ENCODE peak calls at places on chromosomes 3 and 15, in five cellular contexts. R, P, X, Z and I are unnamed samples.

GRCh38 chr15:43168192-43169107 is 16.8 kb upstream of the CCNDBP1 start:
- DNase-seq in X (peak), R (no peak), P (no peak), Z (no peak), I (no peak)

GRCh38 chr15:45187894-45188830 is at the start of gene SHF:
- DNase-seq in Z (no peak), X (peak), R (peak), P (peak), I (no peak)

GRCh38 chr3:100789582-100789981 is 80.3 kb downstream of the TFG start:
- DNase-seq in X (no peak), R (no peak), P (no peak), Z (no peak), I (no peak)

GRCh38 chr3:170980399-170980798 is 46.1 kb downstream of the SLC2A2 start:
- DNase-seq in R (no peak), Z (no peak), X (no peak), P (no peak), I (no peak)

GRCh38 chr15:69298697-69299441 is at the start of gene PAQR5:
- DNase-seq in X (no peak), Z (no peak), P (no peak), R (peak), I (no peak)

GRCh38 chr3:80355144-80355543 is 587.3 kb upstream of the ROBO1 start:
- DNase-seq in X (no peak), P (no peak), Z (no peak), R (no peak), I (no peak)

GRCh38 chr3:187630421-187630820 is 39.8 kb downstream of the SST start:
- DNase-seq in Z (no peak), X (no peak), P (no peak), R (no peak), I (no peak)

GRCh38 chr3:16513141-16514020 is at the start of gene RFTN1:
- DNase-seq in P (no peak), X (peak), Z (no peak), R (peak), I (no peak)

GRCh38 chr3:156407617-156408225 is 147.2 kb downstream of the SSR3 start:
- DNase-seq in X (no peak), Z (no peak), R (no peak), P (no peak), I (no peak)

GRCh38 chr3:177646749-177647148 is 449.5 kb upstream of the TBL1XR1 start:
- DNase-seq in R (no peak), X (no peak), P (no peak), Z (no peak), I (no peak)

GRCh38 chr3:131147534-131147933 is 120.9 kb downstream of the NEK11 start:
- DNase-seq in Z (no peak), X (no peak), R (no peak), P (no peak), I (no peak)

GRCh38 chr3:27840807-27841594 is 118.9 kb upstream of the EOMES start:
- DNase-seq in X (no peak), Z (no peak), P (no peak), R (no peak), I (no peak)

GRCh38 chr15:91306155-91306554 is 206.1 kb downstream of the SV2B start:
- DNase-seq in R (no peak), P (no peak), Z (no peak), X (no peak), I (no peak)

GRCh38 chr15:36682091-36682490 is 102.7 kb downstream of the CDIN1 start:
- DNase-seq in Z (no peak), P (no peak), X (no peak), R (no peak), I (no peak)

GRCh38 chr3:102057781-102058421 is 208.6 kb downstream of the NFKBIZ start:
- DNase-seq in R (no peak), P (no peak), X (no peak), Z (peak), I (no peak)

GRCh38 chr15:79918278-79918677 is 21.5 kb upstream of the MTHFS start:
- DNase-seq in Z (no peak), P (no peak), R (no peak), X (no peak), I (no peak)

GRCh38 chr3:54580453-54580852 is 347.4 kb downstream of the LRTM1 start:
- DNase-seq in R (no peak), P (no peak), Z (no peak), X (no peak), I (no peak)

GRCh38 chr15:50077655-50078054 is 41.4 kb downstream of the ATP8B4 start:
- DNase-seq in X (no peak), R (no peak), P (no peak), Z (no peak), I (no peak)

GRCh38 chr15:40337597-40337996 is 3.1 kb downstream of the CCDC9B start:
- DNase-seq in P (no peak), Z (no peak), R (peak), X (no peak), I (no peak)

GRCh38 chr3:29181872-29182271 is 99.0 kb upstream of the RBMS3 start:
- DNase-seq in P (no peak), X (no peak), Z (no peak), R (no peak), I (no peak)

GRCh38 chr3:157594413-157594812 is 91.2 kb upstream of the VEPH1 start:
- DNase-seq in Z (no peak), X (no peak), P (no peak), R (no peak), I (no peak)

GRCh38 chr3:152357587-152357986 is 88.9 kb downstream of the MBNL1 start:
- DNase-seq in Z (no peak), P (no peak), R (no peak), X (no peak), I (no peak)

GRCh38 chr3:193773266-193774183 is 180.5 kb downstream of the OPA1 start:
- DNase-seq in Z (no peak), P (no peak), R (no peak), X (no peak), I (no peak)

GRCh38 chr15:68666812-68667450 is 88.1 kb downstream of the CORO2B start:
- DNase-seq in R (no peak), X (no peak), Z (no peak), P (no peak), I (no peak)

GRCh38 chr3:59264366-59264765 is 214.5 kb upstream of the CFAP20DC start:
- DNase-seq in R (no peak), P (no peak), X (no peak), Z (no peak), I (no peak)

GRCh38 chr15:66474140-66474539 is 23.4 kb downstream of the SNAPC5 start:
- DNase-seq in P (no peak), X (no peak), R (no peak), Z (no peak), I (no peak)

GRCh38 chr15:82709421-82710207 is at the start of gene AP3B2:
- DNase-seq in R (peak), X (peak), P (peak), Z (no peak), I (no peak)

GRCh38 chr3:69094467-69095205 is 9.9 kb downstream of the ARL6IP5 start:
- DNase-seq in X (peak), P (no peak), Z (no peak), R (no peak), I (no peak)

GRCh38 chr3:124951511-124952390 is 17.2 kb upstream of the MUC13 start:
- DNase-seq in R (no peak), X (no peak), P (no peak), Z (no peak), I (no peak)

GRCh38 chr15:80773792-80774352 is 5.3 kb upstream of the CEMIP start:
- DNase-seq in X (no peak), P (no peak), R (no peak), Z (no peak), I (no peak)

GRCh38 chr3:38575279-38575843 is 74.1 kb downstream of the SCN5A start:
- DNase-seq in X (no peak), R (no peak), P (no peak), Z (no peak), I (no peak)
- TF ChIP-seq SIN3A in X (no peak), R (no peak), P (no peak), Z (no peak), I (no peak)

GRCh38 chr3:14320221-14320620 is 82.2 kb upstream of the SLC6A6 start:
- DNase-seq in P (no peak), R (no peak), X (no peak), Z (no peak), I (no peak)

GRCh38 chr3:14324224-14324944 is 78.0 kb upstream of the SLC6A6 start:
- DNase-seq in X (no peak), R (no peak), P (no peak), Z (no peak), I (peak)

GRCh38 chr3:14322667-14323295 is 79.6 kb upstream of the SLC6A6 start:
- DNase-seq in Z (no peak), R (no peak), P (peak), X (no peak), I (no peak)

GRCh38 chr3:14322001-14322400 is 80.4 kb upstream of the SLC6A6 start:
- DNase-seq in P (no peak), R (no peak), Z (no peak), X (no peak), I (no peak)

GRCh38 chr3:14323401-14324223 is 78.8 kb upstream of the SLC6A6 start:
- DNase-seq in R (peak), P (no peak), Z (no peak), X (no peak), I (no peak)
- TF ChIP-seq ZBTB33 in R (no peak), P (no peak), Z (no peak), X (no peak), I (no peak)

GRCh38 chr3:122682016-122682374 is 1.4 kb downstream of the PARP14 start:
- DNase-seq in P (no peak), Z (no peak), X (no peak), R (no peak), I (no peak)

GRCh38 chr3:122681294-122682015 is 816 bp downstream of the PARP14 start:
- DNase-seq in R (peak), P (no peak), X (no peak), Z (no peak), I (no peak)

GRCh38 chr3:122679085-122679466 is 1.6 kb upstream of the PARP14 start:
- DNase-seq in X (peak), R (peak), Z (no peak), P (peak), I (peak)

GRCh38 chr3:122679467-122680291 is 960 bp upstream of the PARP14 start:
- DNase-seq in P (no peak), Z (no peak), X (peak), R (no peak), I (no peak)

GRCh38 chr3:122680381-122681293 is at the start of gene PARP14:
- DNase-seq in X (peak), R (peak), P (peak), Z (no peak), I (no peak)
- TF ChIP-seq SIN3A in X (no peak), R (no peak), P (no peak), Z (no peak), I (no peak)

GRCh38 chr15:25182098-25182478 is 227.3 kb downstream of the SNRPN start:
- DNase-seq in R (no peak), Z (no peak), X (no peak), P (no peak), I (no peak)

GRCh38 chr15:25179673-25180511 is 225.1 kb downstream of the SNRPN start:
- DNase-seq in R (no peak), Z (no peak), X (no peak), P (no peak), I (no peak)

GRCh38 chr15:25181290-25182097 is 226.7 kb downstream of the SNRPN start:
- DNase-seq in R (no peak), Z (no peak), P (no peak), X (no peak), I (no peak)

GRCh38 chr15:25178835-25179672 is 224.3 kb downstream of the SNRPN start:
- DNase-seq in R (no peak), P (no peak), X (no peak), Z (no peak), I (no peak)

DNA sequence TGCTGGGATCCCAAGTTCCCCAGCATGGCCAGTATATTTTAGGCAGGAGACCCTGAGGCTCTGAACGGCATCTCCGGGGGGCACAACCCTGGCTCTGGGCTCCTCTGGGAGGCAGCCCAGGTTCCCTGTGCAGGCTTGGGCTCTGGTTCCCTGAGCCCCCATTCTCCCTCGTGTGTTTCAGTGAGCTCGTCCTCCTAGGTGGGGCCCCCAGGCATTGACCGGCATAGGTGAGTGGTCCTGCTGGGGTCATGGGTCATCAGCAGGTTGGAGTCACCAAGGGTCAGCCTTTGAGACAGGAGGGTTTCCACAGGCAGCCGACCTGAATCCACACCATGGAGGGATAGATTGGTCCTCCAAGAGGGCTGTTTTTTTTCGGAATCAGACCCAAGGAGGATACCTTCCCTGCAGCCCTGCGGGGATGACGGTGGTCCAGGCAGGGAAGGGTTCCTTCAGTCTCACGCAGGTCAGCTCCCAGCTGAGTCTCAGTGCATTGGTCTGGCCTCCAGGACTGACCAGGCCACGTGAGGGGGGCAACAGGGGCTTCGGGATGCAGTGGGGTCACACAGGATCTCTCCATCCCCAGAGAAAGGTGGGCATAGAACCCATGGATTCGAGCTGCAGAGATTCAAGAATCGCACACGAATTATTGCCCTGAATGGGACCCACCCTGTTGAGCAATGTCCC is 226.0 kb downstream of the SNRPN start:
- DNase-seq in R (no peak), Z (no peak), P (no peak), X (no peak), I (no peak)
- TF ChIP-seq ZBTB33 in R (no peak), Z (no peak), P (no peak), X (no peak), I (no peak)

DNA sequence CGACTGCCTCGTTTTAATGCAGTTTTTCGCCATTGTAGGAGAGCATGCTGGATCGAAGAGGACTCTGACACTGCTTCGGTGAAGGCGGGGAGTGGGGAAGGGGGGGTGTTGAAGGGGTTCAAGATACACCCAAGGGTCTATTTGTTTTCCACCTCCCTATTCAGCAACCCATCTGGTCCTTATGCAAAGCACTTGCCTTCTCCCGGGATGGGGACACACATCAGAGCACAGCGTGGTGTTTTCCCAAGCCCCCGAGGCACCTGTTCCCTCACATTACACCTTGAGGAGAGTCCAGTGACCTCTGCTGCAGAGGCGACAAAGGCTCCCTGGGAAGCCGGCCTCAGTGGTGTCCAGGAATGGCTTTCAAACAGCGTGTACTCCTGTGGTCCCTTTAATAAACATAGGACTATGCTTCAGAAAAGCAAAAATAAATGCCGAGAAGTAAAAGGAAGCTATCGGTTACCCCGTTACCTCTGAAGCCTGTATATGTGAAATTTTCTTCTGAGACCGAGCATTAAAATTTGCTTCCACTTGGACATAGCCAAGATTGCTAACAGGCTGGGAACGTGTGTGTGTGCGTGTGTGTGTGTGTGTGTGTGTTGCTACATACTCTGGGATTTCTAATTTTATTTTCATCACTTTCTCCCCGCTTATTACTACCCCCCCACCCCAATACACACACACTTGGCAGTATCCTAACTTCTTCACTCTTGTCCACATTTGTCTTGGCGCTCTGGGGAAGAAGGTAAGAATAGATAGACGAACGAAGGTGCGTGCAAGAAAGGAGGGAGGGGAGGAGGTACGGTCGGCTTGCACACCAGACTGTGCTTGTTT is 53.2 kb downstream of the CCDC54 start:
- DNase-seq in P (no peak), Z (no peak), R (peak), X (no peak), I (no peak)
- TF ChIP-seq SIN3A in P (no peak), Z (no peak), R (no peak), X (no peak), I (no peak)

GRCh38 chr3:47225310-47225906 is 57.2 kb downstream of the KIF9 start:
- DNase-seq in X (no peak), R (no peak), Z (peak), P (no peak), I (no peak)
- TF ChIP-seq ZBTB33 in X (no peak), R (no peak), Z (no peak), P (no peak), I (no peak)

DNA sequence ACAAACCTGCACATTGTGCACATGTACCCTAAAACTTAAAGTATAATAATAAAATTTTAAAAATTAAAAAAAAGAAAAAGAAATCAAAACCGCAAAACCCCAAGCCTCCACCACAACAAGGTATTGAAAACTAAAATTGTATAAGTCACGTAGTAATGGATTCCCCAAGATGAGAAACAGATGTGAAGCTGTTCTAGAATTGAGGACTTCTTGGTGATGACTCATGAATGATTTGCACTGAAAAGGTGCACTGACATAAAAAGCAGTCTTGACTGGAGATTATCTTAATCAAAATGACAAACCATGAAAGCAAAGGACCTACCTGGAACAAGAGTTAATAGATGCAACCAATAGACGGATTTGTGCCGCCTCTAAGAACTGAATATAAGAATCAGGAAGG is 225.8 kb downstream of the MYRIP start:
- DNase-seq in P (no peak), R (no peak), Z (no peak), X (no peak), I (no peak)
- TF ChIP-seq SIN3A in P (no peak), R (no peak), Z (no peak), X (no peak), I (no peak)

GRCh38 chr3:192409838-192410683 is 317.3 kb downstream of the FGF12 start:
- DNase-seq in Z (no peak), X (no peak), R (no peak), P (no peak), I (no peak)
- TF ChIP-seq ZBTB33 in Z (no peak), X (no peak), R (no peak), P (no peak), I (no peak)